ENCODE peak calls at places on chromosomes 16 and 17, in eight cellular contexts. One of them, this sample, is unnamed.

GRCh38 chr16:2232094-2232990 is 3.9 kb upstream of the DNASE1L2 start:
- DNase-seq in Caco-2: no peak
- DNase-seq in spleen: peak; percentile 66
- DNase-seq in kidney tubule cell: no peak
- DNase-seq in cardiac muscle cell: no peak
- DNase-seq in neural crest cell: no peak
- DNase-seq in AG09309: no peak
- DNase-seq in DMS153: no peak
- DNase-seq in this sample: no peak

GRCh38 chr16:65278874-65279273 is 157.0 kb upstream of the CDH11 start:
- DNase-seq in Caco-2: no peak
- DNase-seq in spleen: no peak
- DNase-seq in kidney tubule cell: no peak
- DNase-seq in cardiac muscle cell: no peak
- DNase-seq in neural crest cell: no peak
- DNase-seq in AG09309: no peak
- DNase-seq in DMS153: no peak
- DNase-seq in this sample: no peak

GRCh38 chr17:82138511-82138992 is 40.5 kb upstream of the FASN start:
- DNase-seq in Caco-2: no peak
- DNase-seq in spleen: no peak
- DNase-seq in kidney tubule cell: no peak
- DNase-seq in cardiac muscle cell: no peak
- DNase-seq in neural crest cell: no peak
- DNase-seq in AG09309: no peak
- DNase-seq in DMS153: no peak
- DNase-seq in this sample: no peak

GRCh38 chr17:40071720-40072480 is 9.1 kb downstream of the THRA start:
- DNase-seq in Caco-2: no peak
- DNase-seq in spleen: no peak
- DNase-seq in kidney tubule cell: peak; percentile 22
- DNase-seq in cardiac muscle cell: peak; percentile 57
- DNase-seq in neural crest cell: no peak
- DNase-seq in AG09309: no peak
- DNase-seq in DMS153: peak; percentile 89
- DNase-seq in this sample: peak; percentile 47

GRCh38 chr16:3012828-3013420 is at the start of gene CLDN9:
- DNase-seq in Caco-2: peak; percentile 43
- DNase-seq in spleen: no peak
- DNase-seq in kidney tubule cell: peak; percentile 52
- DNase-seq in cardiac muscle cell: no peak
- DNase-seq in neural crest cell: no peak
- DNase-seq in AG09309: no peak
- DNase-seq in DMS153: peak; percentile 52
- DNase-seq in this sample: no peak

GRCh38 chr16:77431131-77431670 is 3.6 kb downstream of the ADAMTS18 start:
- DNase-seq in Caco-2: no peak
- DNase-seq in spleen: no peak
- DNase-seq in kidney tubule cell: no peak
- DNase-seq in cardiac muscle cell: peak; percentile 2
- DNase-seq in neural crest cell: no peak
- DNase-seq in AG09309: no peak
- DNase-seq in DMS153: no peak
- DNase-seq in this sample: no peak

GRCh38 chr16:75921281-75921680 is 195.0 kb upstream of the CPHXL start:
- DNase-seq in Caco-2: no peak
- DNase-seq in spleen: no peak
- DNase-seq in kidney tubule cell: no peak
- DNase-seq in cardiac muscle cell: no peak
- DNase-seq in neural crest cell: no peak
- DNase-seq in AG09309: no peak
- DNase-seq in DMS153: no peak
- DNase-seq in this sample: no peak

GRCh38 chr16:81570189-81570846 is 125.7 kb downstream of the CMIP start:
- DNase-seq in Caco-2: no peak
- DNase-seq in spleen: no peak
- DNase-seq in kidney tubule cell: no peak
- DNase-seq in cardiac muscle cell: no peak
- DNase-seq in neural crest cell: no peak
- DNase-seq in AG09309: no peak
- DNase-seq in DMS153: no peak
- DNase-seq in this sample: no peak

GRCh38 chr17:38564869-38565268 is 40.9 kb downstream of the SRCIN1 start:
- DNase-seq in Caco-2: no peak
- DNase-seq in spleen: no peak
- DNase-seq in kidney tubule cell: no peak
- DNase-seq in cardiac muscle cell: no peak
- DNase-seq in neural crest cell: no peak
- DNase-seq in AG09309: no peak
- DNase-seq in DMS153: no peak
- DNase-seq in this sample: no peak

GRCh38 chr16:2798723-2799204 is 494 bp downstream of the PRSS41 start:
- DNase-seq in Caco-2: no peak
- DNase-seq in spleen: peak; percentile 22
- DNase-seq in kidney tubule cell: no peak
- DNase-seq in cardiac muscle cell: no peak
- DNase-seq in neural crest cell: no peak
- DNase-seq in AG09309: no peak
- DNase-seq in DMS153: no peak
- DNase-seq in this sample: no peak

GRCh38 chr16:4874686-4875085 is 27.4 kb downstream of the UBN1 start:
- DNase-seq in Caco-2: no peak
- DNase-seq in spleen: no peak
- DNase-seq in kidney tubule cell: no peak
- DNase-seq in cardiac muscle cell: no peak
- DNase-seq in neural crest cell: no peak
- DNase-seq in AG09309: no peak
- DNase-seq in DMS153: no peak
- DNase-seq in this sample: no peak

GRCh38 chr16:59259074-59259963 is 525.2 kb upstream of the GOT2 start:
- DNase-seq in Caco-2: no peak
- DNase-seq in spleen: no peak
- DNase-seq in kidney tubule cell: no peak
- DNase-seq in cardiac muscle cell: no peak
- DNase-seq in neural crest cell: no peak
- DNase-seq in AG09309: no peak
- DNase-seq in DMS153: no peak
- DNase-seq in this sample: no peak

GRCh38 chr17:39018267-39019134 is 51.3 kb upstream of the FBXO47 start:
- DNase-seq in Caco-2: no peak
- DNase-seq in spleen: no peak
- DNase-seq in kidney tubule cell: no peak
- DNase-seq in cardiac muscle cell: no peak
- DNase-seq in neural crest cell: no peak
- DNase-seq in AG09309: no peak
- DNase-seq in DMS153: no peak
- DNase-seq in this sample: no peak

GRCh38 chr17:41278176-41278955 is 2.9 kb downstream of the KRTAP9-7 start:
- DNase-seq in Caco-2: no peak
- DNase-seq in spleen: no peak
- DNase-seq in kidney tubule cell: peak; percentile 74
- DNase-seq in cardiac muscle cell: no peak
- DNase-seq in neural crest cell: no peak
- DNase-seq in AG09309: no peak
- DNase-seq in DMS153: no peak
- DNase-seq in this sample: no peak

GRCh38 chr17:39747745-39748144 is 10.0 kb downstream of the GRB7 start:
- DNase-seq in Caco-2: no peak
- DNase-seq in spleen: no peak
- DNase-seq in kidney tubule cell: no peak
- DNase-seq in cardiac muscle cell: no peak
- DNase-seq in neural crest cell: no peak
- DNase-seq in AG09309: no peak
- DNase-seq in DMS153: no peak
- DNase-seq in this sample: no peak

GRCh38 chr16:72300892-72301291 is 128.9 kb upstream of the PMFBP1 start:
- DNase-seq in Caco-2: no peak
- DNase-seq in spleen: no peak
- DNase-seq in kidney tubule cell: peak; percentile 42
- DNase-seq in cardiac muscle cell: no peak
- DNase-seq in neural crest cell: no peak
- DNase-seq in AG09309: no peak
- DNase-seq in DMS153: peak; percentile 36
- DNase-seq in this sample: no peak

GRCh38 chr17:70314096-70314495 is 144.8 kb downstream of the KCNJ2 start:
- DNase-seq in Caco-2: no peak
- DNase-seq in spleen: no peak
- DNase-seq in kidney tubule cell: no peak
- DNase-seq in cardiac muscle cell: no peak
- DNase-seq in neural crest cell: no peak
- DNase-seq in AG09309: peak; percentile 25
- DNase-seq in DMS153: no peak
- DNase-seq in this sample: no peak

GRCh38 chr17:3590231-3590630 is 19.0 kb downstream of the TRPV1 start:
- DNase-seq in Caco-2: no peak
- DNase-seq in spleen: no peak
- DNase-seq in kidney tubule cell: no peak
- DNase-seq in cardiac muscle cell: no peak
- DNase-seq in neural crest cell: no peak
- DNase-seq in AG09309: no peak
- DNase-seq in DMS153: no peak
- DNase-seq in this sample: peak; percentile 64